ENCODE peak calls at places on chromosome 4, in five cellular contexts. H is neural progenitor cell, C is ovary, B is left ventricle myocardium inferior, F is choroid plexus epithelial cell. K is an unnamed sample.

GRCh38 chr4:17276821-17277220 is 235.1 kb downstream of the QDPR start:
- DNase-seq in H (no peak), C (peak; percentile 34), B (peak; percentile 33), F (peak; percentile 44), K (no peak)

GRCh38 chr4:127782025-127782274 is 172 bp upstream of the HSPA4L start:
- DNase-seq in H (peak; percentile 95), C (peak; percentile 89), B (peak; percentile 86), F (peak; percentile 86), K (no peak)

GRCh38 chr4:52889778-52890400 is 27.8 kb downstream of the RASL11B start:
- DNase-seq in H (no peak), C (no peak), B (no peak), F (peak; percentile 23), K (no peak)

GRCh38 chr4:184433258-184433892 is 41.0 kb downstream of the IRF2 start:
- DNase-seq in H (no peak), C (no peak), B (no peak), F (peak; percentile 31), K (no peak)

GRCh38 chr4:153471691-153472080 is 5.5 kb downstream of the TMEM131L start:
- DNase-seq in H (no peak), C (no peak), B (no peak), F (no peak), K (no peak)

GRCh38 chr4:122099896-122100295 is 52.2 kb upstream of the BLTP1 start:
- DNase-seq in H (no peak), C (no peak), B (no peak), F (peak; percentile 13), K (no peak)

GRCh38 chr4:112953295-112953694 is 96.2 kb upstream of the ANK2 start:
- DNase-seq in H (peak; percentile 56), C (no peak), B (no peak), F (no peak), K (no peak)

GRCh38 chr4:183384983-183385382 is 59.5 kb upstream of the CDKN2AIP start:
- DNase-seq in H (no peak), C (no peak), B (no peak), F (no peak), K (no peak)

GRCh38 chr4:3257691-3258482 is 8.9 kb downstream of the MSANTD1 start:
- DNase-seq in H (peak; percentile 1), C (no peak), B (no peak), F (peak; percentile 23), K (no peak)

GRCh38 chr4:52856802-52857201 is 5.3 kb upstream of the RASL11B start:
- DNase-seq in H (no peak), C (no peak), B (no peak), F (no peak), K (no peak)

GRCh38 chr4:4859010-4859798 is at the start of gene MSX1:
- DNase-seq in H (peak; percentile 96), C (peak; percentile 84), B (peak; percentile 87), F (peak; percentile 88), K (no peak)

GRCh38 chr4:145097331-145097820 is 620 bp downstream of the ANAPC10 start:
- DNase-seq in H (peak; percentile 4), C (no peak), B (no peak), F (no peak), K (no peak)

GRCh38 chr4:128600996-128601857 is 208.3 kb upstream of the JADE1 start:
- DNase-seq in H (no peak), C (peak; percentile 75), B (peak; percentile 43), F (peak; percentile 100), K (peak; percentile 95)

GRCh38 chr4:13642576-13642975 is 15.1 kb upstream of the BOD1L1 start:
- DNase-seq in H (no peak), C (peak; percentile 39), B (no peak), F (peak; percentile 85), K (no peak)

GRCh38 chr4:174318829-174319764 is 35.4 kb downstream of the CEP44 start:
- DNase-seq in H (peak; percentile 40), C (no peak), B (no peak), F (peak; percentile 66), K (no peak)

GRCh38 chr4:184014301-184014700 is 109.2 kb downstream of the STOX2 start:
- DNase-seq in H (no peak), C (no peak), B (no peak), F (no peak), K (no peak)

GRCh38 chr4:169270810-169271691 is at the start of gene SH3RF1:
- DNase-seq in H (peak; percentile 92), C (peak; percentile 93), B (peak; percentile 92), F (peak; percentile 82), K (no peak)

GRCh38 chr4:76738081-76738931 is 159.6 kb downstream of the SOWAHB start:
- DNase-seq in H (no peak), C (peak; percentile 35), B (no peak), F (peak; percentile 45), K (no peak)

GRCh38 chr4:139265654-139266053 is 14.4 kb downstream of the MGARP start:
- DNase-seq in H (no peak), C (no peak), B (no peak), F (no peak), K (no peak)

GRCh38 chr4:174377613-174378012 is 93.9 kb downstream of the CEP44 start:
- DNase-seq in H (no peak), C (no peak), B (no peak), F (peak; percentile 86), K (no peak)

GRCh38 chr4:118736867-118737266 is 51.7 kb downstream of the METTL14 start:
- DNase-seq in H (no peak), C (no peak), B (no peak), F (no peak), K (no peak)

GRCh38 chr4:22471999-22472434 is 43.8 kb downstream of the ADGRA3 start:
- DNase-seq in H (no peak), C (no peak), B (no peak), F (no peak), K (no peak)

GRCh38 chr4:125085-125820 is 952 bp downstream of the ZNF718 start:
- DNase-seq in H (peak; percentile 50), C (peak; percentile 32), B (peak; percentile 40), F (peak; percentile 63), K (peak; percentile 6)

GRCh38 chr4:76342191-76342590 is 35.7 kb downstream of the STBD1 start:
- DNase-seq in H (no peak), C (no peak), B (no peak), F (no peak), K (peak; percentile 27)

GRCh38 chr4:183801460-183802168 is 103.5 kb upstream of the STOX2 start:
- DNase-seq in H (no peak), C (no peak), B (no peak), F (no peak), K (no peak)

GRCh38 chr4:658681-659667 is 15.1 kb downstream of the ATP5ME start:
- DNase-seq in H (no peak), C (no peak), B (no peak), F (no peak), K (no peak)

GRCh38 chr4:79224777-79225104 is 101.1 kb downstream of the NAA11 start:
- DNase-seq in H (no peak), C (no peak), B (no peak), F (no peak), K (no peak)

GRCh38 chr4:2930821-2931764 is 32.1 kb downstream of the NOP14 start:
- DNase-seq in H (no peak), C (peak; percentile 39), B (peak; percentile 21), F (no peak), K (no peak)

GRCh38 chr4:71449878-71450277 is 111.1 kb downstream of the SLC4A4 start:
- DNase-seq in H (no peak), C (no peak), B (no peak), F (no peak), K (no peak)

GRCh38 chr4:51963871-51964513 is 56.2 kb downstream of the LRRC66 start:
- DNase-seq in H (no peak), C (no peak), B (no peak), F (peak; percentile 4), K (peak; percentile 70)

GRCh38 chr4:18932940-18933339 is 911.4 kb upstream of the LCORL start:
- DNase-seq in H (no peak), C (no peak), B (no peak), F (no peak), K (no peak)

GRCh38 chr4:13783800-13784411 is 156.4 kb upstream of the BOD1L1 start:
- DNase-seq in H (peak; percentile 42), C (no peak), B (no peak), F (peak; percentile 20), K (peak; percentile 77)

GRCh38 chr4:92303621-92304027 is at the start of gene GRID2:
- DNase-seq in H (peak; percentile 75), C (peak; percentile 28), B (no peak), F (peak; percentile 16), K (no peak)
- TF ChIP-seq CTCF in H (no peak), C (no peak), B (peak; percentile 38), F (no peak), K (no peak)

DNA sequence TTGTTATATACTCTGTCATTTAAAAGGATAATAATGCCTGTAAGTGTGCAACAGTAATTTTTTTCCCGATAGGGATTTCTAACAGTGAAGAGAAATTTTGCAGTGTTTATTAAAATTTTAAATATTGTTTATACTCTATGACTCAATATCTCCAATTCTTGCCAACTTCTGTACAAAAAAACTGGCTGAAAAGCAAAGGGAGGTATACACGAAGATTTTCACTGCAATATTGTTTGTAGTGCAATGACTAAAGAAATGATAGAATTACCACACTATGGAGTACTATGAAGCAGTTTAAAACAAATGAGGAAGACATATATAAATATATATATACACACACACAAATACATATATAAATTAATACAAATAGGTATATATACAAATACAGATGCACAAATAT is 187.9 kb upstream of the IL15 start:
- DNase-seq in H (no peak), C (no peak), B (no peak), F (no peak), K (no peak)
- H3K4me3 ChIP-seq in H (no peak overlapping the region), C (no peak overlapping the region), B (no peak overlapping the region), F (no peak overlapping the region), K (no peak overlapping the region)

GRCh38 chr4:186189656-186190055 is 1.7 kb upstream of the CYP4V2 start:
- DNase-seq in H (no peak), C (no peak), B (no peak), F (no peak), K (no peak)

GRCh38 chr4:186188107-186188506 is 3.3 kb upstream of the CYP4V2 start:
- DNase-seq in H (no peak), C (no peak), B (no peak), F (no peak), K (no peak)

GRCh38 chr4:186192068-186192751 is 843 bp downstream of the CYP4V2 start:
- DNase-seq in H (peak; percentile 63), C (peak; percentile 63), B (peak; percentile 28), F (peak; percentile 52), K (no peak)

GRCh38 chr4:186191266-186192067 is at the start of gene CYP4V2:
- DNase-seq in H (peak; percentile 85), C (peak; percentile 84), B (peak; percentile 86), F (peak; percentile 76), K (no peak)

GRCh38 chr4:186190456-186191265 is 706 bp upstream of the CYP4V2 start:
- DNase-seq in H (peak; percentile 57), C (no peak), B (no peak), F (peak; percentile 27), K (no peak)
- TF ChIP-seq CTCF in H (peak; percentile 33), C (no peak), B (no peak), F (peak; percentile 8), K (peak; percentile 12)

GRCh38 chr4:155854597-155855226 is 11.4 kb downstream of the ASIC5 start:
- DNase-seq in H (peak; percentile 77), C (no peak), B (no peak), F (peak; percentile 51), K (no peak)
- H3K4me3 ChIP-seq in H (peak overlapping the region; percentile 26), C (no peak overlapping the region), B (no peak overlapping the region), F (no peak overlapping the region), K (no peak overlapping the region)

K was measured in epithelial cell of proximal tubule.